ENCODE peak calls at places on chromosomes 6 and 20, in five cellular contexts. Y is sigmoid colon; V is tibial artery; A is CD8-positive, alpha-beta T cell; S is activated B cell treated with CpG ODN at 0.5 μM for 24 hours. D is an unnamed sample.

GRCh38 chr6:34247481-34248197 is 1.2 kb downstream of the SMIM29 start:
- DNase-seq in S (no peak), V (peak), Y (peak), A (no peak), D (no peak)

GRCh38 chr20:32490942-32491763 is 94.0 kb downstream of the NOL4L start:
- DNase-seq in A (no peak), V (no peak), S (no peak), Y (peak), D (no peak)

GRCh38 chr20:20710847-20711315 is 1.6 kb downstream of the RALGAPA2 start:
- DNase-seq in S (no peak), V (no peak), Y (no peak), A (peak), D (peak)

GRCh38 chr6:12148317-12148801 is 136.2 kb downstream of the HIVEP1 start:
- DNase-seq in V (no peak), A (no peak), S (no peak), Y (no peak), D (no peak)

GRCh38 chr20:49892260-49893216 is 22.8 kb downstream of the SPATA2 start:
- DNase-seq in A (no peak), S (no peak), Y (peak), V (peak), D (no peak)

GRCh38 chr6:167990016-167990945 is 7.2 kb upstream of the KIF25 start:
- DNase-seq in Y (no peak), V (no peak), A (no peak), S (no peak), D (no peak)

GRCh38 chr6:136520520-136520919 is 29.7 kb downstream of the MAP7 start:
- DNase-seq in S (no peak), Y (no peak), A (no peak), V (no peak), D (no peak)

GRCh38 chr6:144395014-144395413 is 109.9 kb downstream of the UTRN start:
- DNase-seq in S (no peak), Y (no peak), A (no peak), V (no peak), D (no peak)

GRCh38 chr6:157406666-157407065 is 25.7 kb downstream of the ZDHHC14 start:
- DNase-seq in Y (no peak), A (no peak), S (no peak), V (no peak), D (no peak)

GRCh38 chr6:146312606-146313005 is 231.0 kb upstream of the RAB32 start:
- DNase-seq in V (no peak), S (no peak), Y (no peak), A (no peak), D (no peak)

GRCh38 chr20:34472246-34472925 is 43.8 kb upstream of the DYNLRB1 start:
- DNase-seq in Y (no peak), A (no peak), V (no peak), S (no peak), D (no peak)

GRCh38 chr6:32982084-32982701 is 13.8 kb downstream of the BRD2 start:
- DNase-seq in S (no peak), V (no peak), A (no peak), Y (no peak), D (no peak)

GRCh38 chr20:33231237-33231636 is 4.6 kb upstream of the BPIFA1 start:
- DNase-seq in Y (no peak), V (no peak), S (no peak), A (no peak), D (no peak)

GRCh38 chr6:55423933-55424332 is 96.7 kb downstream of the GFRAL start:
- DNase-seq in S (no peak), Y (no peak), V (no peak), A (no peak), D (no peak)

GRCh38 chr6:55617272-55617671 is 38.3 kb upstream of the HMGCLL1 start:
- DNase-seq in Y (no peak), A (no peak), S (no peak), V (no peak), D (peak)

GRCh38 chr20:50292324-50293243 is 102.0 kb downstream of the CEBPB start:
- DNase-seq in A (no peak), Y (peak), V (peak), S (no peak), D (no peak)

GRCh38 chr6:150894191-150894744 is 28.8 kb downstream of the MTHFD1L start:
- DNase-seq in V (no peak), S (no peak), Y (no peak), A (no peak), D (no peak)

GRCh38 chr20:15220778-15221565 is 883.6 kb upstream of the FLRT3 start:
- DNase-seq in V (no peak), A (no peak), S (no peak), Y (no peak), D (no peak)

GRCh38 chr6:24893342-24893850 is 42.4 kb downstream of the RIPOR2 start:
- DNase-seq in A (no peak), V (no peak), Y (no peak), S (no peak), D (no peak)

DNA sequence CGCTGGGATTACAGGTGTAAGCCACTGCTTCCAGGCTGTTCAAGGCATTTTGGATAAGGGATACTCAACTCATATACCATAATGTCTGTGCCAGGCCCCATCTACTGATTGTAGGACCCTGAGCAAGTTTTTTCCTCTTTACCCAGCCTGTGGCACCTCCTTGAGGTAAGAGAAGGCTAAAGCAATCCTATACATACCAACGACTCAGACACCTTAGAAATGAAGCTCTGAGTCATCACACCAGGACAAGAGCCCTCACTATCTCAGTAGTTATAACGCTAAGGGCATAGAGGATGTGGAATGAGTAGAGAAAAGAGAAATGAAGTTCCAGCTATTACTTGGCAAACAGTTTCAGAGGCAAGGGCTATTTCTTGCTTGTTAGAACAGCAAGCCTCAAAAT is 16.9 kb downstream of the NDRG3 start:
- DNase-seq in V (no peak), A (no peak), S (no peak), Y (no peak), D (peak)
- TF ChIP-seq CTCF in V (no peak), A (no peak), S (no peak), Y (no peak), D (no peak)

GRCh38 chr6:103798166-103798565 is 1061.6 kb downstream of the HACE1 start:
- DNase-seq in Y (no peak), V (no peak), A (no peak), S (no peak), D (no peak)

GRCh38 chr6:103800131-103800670 is 1059.5 kb downstream of the HACE1 start:
- DNase-seq in A (no peak), V (no peak), Y (no peak), S (no peak), D (no peak)

DNA sequence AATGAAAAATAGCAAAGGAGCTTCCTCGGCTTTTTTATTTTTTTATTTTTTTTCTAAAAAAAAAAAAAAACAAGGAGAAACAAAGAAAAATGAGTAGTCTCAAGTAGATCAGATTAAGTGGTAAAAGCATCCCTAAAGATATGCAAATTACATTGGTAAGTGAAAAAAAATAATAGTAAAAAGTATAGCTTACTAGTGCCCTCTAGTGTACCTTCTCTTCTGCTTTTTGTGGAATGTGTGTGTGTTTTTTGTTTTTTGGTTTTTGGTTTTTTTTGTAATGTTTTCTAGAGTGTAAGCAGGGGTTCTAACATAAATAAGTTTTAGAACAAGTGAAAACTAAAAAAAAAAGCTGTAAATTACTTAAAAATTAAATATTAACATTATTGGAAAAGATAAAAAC is 1062.0 kb downstream of the HACE1 start:
- DNase-seq in S (no peak), A (no peak), V (no peak), Y (no peak), D (no peak)
- TF ChIP-seq CTCF in S (no peak), A (no peak), V (no peak), Y (no peak), D (peak)

GRCh38 chr20:24991897-24992419 is 593 bp downstream of the APMAP start:
- DNase-seq in Y (peak), A (no peak), S (no peak), V (peak), D (no peak)

GRCh38 chr20:24992420-24993205 is at the start of gene APMAP:
- DNase-seq in S (peak), A (peak), Y (peak), V (peak), D (peak)

GRCh38 chr20:24994186-24994465 is 1.6 kb upstream of the APMAP start:
- DNase-seq in S (no peak), V (no peak), Y (no peak), A (no peak), D (no peak)

GRCh38 chr20:24994470-24995368 is 2.2 kb upstream of the APMAP start:
- DNase-seq in A (peak), V (peak), Y (peak), S (peak), D (peak)

GRCh38 chr20:24993337-24994185 is 1.0 kb upstream of the APMAP start:
- DNase-seq in Y (peak), V (peak), A (no peak), S (no peak), D (no peak)
- TF ChIP-seq CTCF in Y (no peak), V (peak), A (no peak), S (no peak), D (no peak)

GRCh38 chr6:132247381-132248159 is 153.7 kb downstream of the MOXD1 start:
- DNase-seq in V (no peak), Y (no peak), S (no peak), A (no peak), D (no peak)
- TF ChIP-seq CTCF in V (no peak), Y (no peak), S (no peak), A (no peak), D (no peak)

DNA sequence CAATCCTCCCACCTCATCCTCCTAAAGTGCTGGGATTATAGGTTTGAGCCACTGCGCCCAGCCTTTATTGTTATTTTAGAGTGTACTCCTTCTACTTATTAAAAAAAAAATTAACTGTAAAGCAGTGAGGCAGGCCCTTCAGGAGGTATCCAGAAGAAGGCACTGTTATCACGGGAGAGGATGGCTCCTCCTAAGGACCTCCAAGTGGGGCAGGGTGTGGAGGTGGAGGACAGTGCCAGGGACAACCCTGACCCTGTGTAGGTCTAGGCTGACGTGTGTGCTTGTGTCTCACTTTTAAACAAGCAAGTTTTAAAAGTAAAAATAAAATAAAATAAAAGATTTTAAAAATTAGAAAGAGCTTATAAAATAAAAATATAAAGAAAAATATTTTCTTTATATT is 23.7 kb upstream of the TAF4 start:
- DNase-seq in S (no peak), V (no peak), Y (no peak), A (no peak), D (no peak)
- TF ChIP-seq CTCF in S (no peak), V (no peak), Y (no peak), A (no peak), D (no peak)